ENCODE peak calls at places on chromosomes 7 and 10, in six cellular contexts. Y is fibroblast of lung; E is occipital lobe; H is effector memory CD8-positive, alpha-beta T cell; S is right lobe of liver; K is HCT116. B is an unnamed sample.

GRCh38 chr10:97234403-97234802 is 48.6 kb upstream of the SLIT1 start:
- DNase-seq in Y (peak; percentile 33), E (no peak), H (no peak), S (no peak), K (peak; percentile 12), B (no peak)

GRCh38 chr7:69414555-69414954 is 183.7 kb upstream of the AUTS2 start:
- DNase-seq in Y (no peak), E (no peak), H (no peak), S (no peak), K (no peak), B (no peak)

GRCh38 chr7:81767883-81768282 is 2.0 kb downstream of the HGF start:
- DNase-seq in Y (peak; percentile 36), E (no peak), H (no peak), S (no peak), K (no peak), B (no peak)

GRCh38 chr7:113625494-113626102 is 293.2 kb downstream of the PPP1R3A start:
- DNase-seq in Y (no peak), E (no peak), H (no peak), S (no peak), K (no peak), B (no peak)

GRCh38 chr7:132102942-132103341 is 473.3 kb downstream of the PLXNA4 start:
- DNase-seq in Y (no peak), E (no peak), H (no peak), S (no peak), K (no peak), B (no peak)

GRCh38 chr10:97332586-97333350 is 1.8 kb downstream of the FRAT2 start:
- DNase-seq in Y (peak; percentile 77), E (peak; percentile 40), H (no peak), S (peak; percentile 73), K (no peak), B (no peak)

GRCh38 chr10:62048919-62049636 is 147.6 kb downstream of the ARID5B start:
- DNase-seq in Y (peak; percentile 99), E (peak; percentile 92), H (peak; percentile 35), S (peak; percentile 85), K (no peak), B (peak; percentile 91)

GRCh38 chr7:155349601-155350331 is 52.1 kb downstream of the INSIG1 start:
- DNase-seq in Y (no peak), E (no peak), H (no peak), S (peak; percentile 39), K (no peak), B (no peak)

GRCh38 chr10:132395704-132396494 is 1.1 kb upstream of the PWWP2B start:
- DNase-seq in Y (peak; percentile 26), E (no peak), H (no peak), S (peak; percentile 87), K (no peak), B (peak; percentile 83)

B was measured in heart right ventricle.